ENCODE peak calls at places on chromosomes 16 and 17, in five cellular contexts. J is heart left ventricle, H is tibial nerve, A is RWPE1, P is lower lobe of right lung. X is an unnamed sample.

GRCh38 chr17:31829649-31830048 is 29.4 kb downstream of the COPRS start:
- DNase-seq in P (no peak), A (no peak), H (no peak), J (no peak), X (no peak)

GRCh38 chr17:71709974-71710373 is 410.8 kb upstream of the SOX9 start:
- DNase-seq in P (no peak), A (no peak), H (no peak), J (no peak), X (no peak)

GRCh38 chr16:86220552-86220951 is 289.8 kb upstream of the FOXF1 start:
- DNase-seq in A (no peak), P (no peak), J (no peak), H (no peak), X (no peak)

GRCh38 chr17:9273334-9274118 is 252.2 kb downstream of the NTN1 start:
- DNase-seq in A (no peak), J (no peak), H (no peak), P (no peak), X (no peak)

GRCh38 chr16:17850626-17851265 is 380.0 kb upstream of the XYLT1 start:
- DNase-seq in A (no peak), J (no peak), P (no peak), H (no peak), X (no peak)

GRCh38 chr16:20755238-20755637 is 8.6 kb upstream of the ACSM3 start:
- DNase-seq in H (no peak), J (no peak), P (no peak), A (no peak), X (no peak)

GRCh38 chr17:27530791-27531391 is 74.6 kb downstream of the KSR1 start:
- DNase-seq in H (no peak), P (peak), J (no peak), A (no peak), X (peak)

GRCh38 chr16:27476240-27476639 is 73.5 kb downstream of the GTF3C1 start:
- DNase-seq in P (no peak), H (no peak), A (no peak), J (no peak), X (no peak)

GRCh38 chr17:16304832-16305231 is 48.4 kb downstream of the CENPV start:
- DNase-seq in J (no peak), A (no peak), P (no peak), H (no peak), X (no peak)

GRCh38 chr17:64002658-64003525 is 4.7 kb downstream of the PRR29 start:
- DNase-seq in P (no peak), A (no peak), H (no peak), J (no peak), X (peak)

DNA sequence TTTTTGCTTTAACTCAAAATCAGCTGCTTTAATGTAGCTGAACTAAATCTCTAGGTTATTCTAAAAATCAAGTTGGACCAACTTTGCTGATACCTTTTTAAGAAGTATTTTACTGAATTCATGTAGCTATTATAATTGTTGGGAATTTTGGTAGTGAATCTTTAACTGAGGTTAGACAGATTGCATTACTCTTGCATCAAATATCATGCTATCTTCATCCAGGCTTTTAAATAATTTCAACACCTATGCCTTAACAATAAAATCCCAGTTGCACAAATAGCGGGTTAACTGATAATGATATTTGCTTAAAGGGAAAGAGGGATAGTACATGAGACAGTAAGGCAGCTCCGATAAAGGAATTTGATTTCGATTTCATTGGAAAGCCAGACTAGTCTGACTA is 241.3 kb upstream of the TBX2 start:
- DNase-seq in J (no peak), A (no peak), H (no peak), P (no peak), X (no peak)
- H3K27ac ChIP-seq in J (peak), A (no peak), H (peak), P (peak), X (peak)

GRCh38 chr17:73231363-73231762 is 30.3 kb downstream of the CPSF4L start:
- DNase-seq in A (peak), P (no peak), H (no peak), J (no peak), X (no peak)
- H3K27ac ChIP-seq in A (peak), P (peak), H (peak), J (peak), X (peak)

DNA sequence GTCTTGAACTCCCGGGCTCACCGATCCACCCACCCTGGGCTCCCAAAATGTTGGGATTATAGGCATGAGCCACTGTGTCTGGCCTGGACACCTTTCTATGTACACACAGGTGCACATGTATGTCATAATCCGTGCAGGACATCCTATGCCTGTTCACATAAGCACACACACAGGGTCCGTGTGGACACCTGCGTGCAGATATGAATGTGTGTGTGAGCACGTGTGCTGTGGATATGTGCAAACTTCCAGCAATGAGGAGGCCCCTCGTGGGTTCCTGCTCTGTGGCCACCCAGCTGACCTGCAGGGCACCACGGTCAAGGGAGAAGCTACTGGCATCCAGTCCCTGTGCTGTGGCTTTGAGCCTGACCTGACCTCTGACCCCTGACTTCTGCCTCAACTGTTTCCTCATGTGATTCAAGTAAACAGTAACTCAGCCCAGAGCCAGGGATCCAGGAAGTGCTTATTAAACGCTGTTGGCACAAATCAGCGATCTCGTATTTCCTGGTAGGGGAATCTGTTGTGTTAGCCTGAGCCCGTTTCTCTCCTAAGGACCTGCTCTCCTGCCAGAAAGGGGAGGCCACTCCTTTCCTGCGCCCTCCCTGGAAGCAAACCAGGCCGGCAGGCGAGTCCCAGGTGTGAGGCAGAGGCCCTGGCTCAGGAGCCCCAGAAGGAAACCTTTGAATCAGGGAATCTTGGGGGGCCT is 6.5 kb downstream of the CPNE7 start:
- DNase-seq in H (no peak), P (no peak), J (no peak), A (no peak), X (no peak)
- H3K27ac ChIP-seq in H (no peak), P (peak), J (no peak), A (peak), X (no peak)

DNA sequence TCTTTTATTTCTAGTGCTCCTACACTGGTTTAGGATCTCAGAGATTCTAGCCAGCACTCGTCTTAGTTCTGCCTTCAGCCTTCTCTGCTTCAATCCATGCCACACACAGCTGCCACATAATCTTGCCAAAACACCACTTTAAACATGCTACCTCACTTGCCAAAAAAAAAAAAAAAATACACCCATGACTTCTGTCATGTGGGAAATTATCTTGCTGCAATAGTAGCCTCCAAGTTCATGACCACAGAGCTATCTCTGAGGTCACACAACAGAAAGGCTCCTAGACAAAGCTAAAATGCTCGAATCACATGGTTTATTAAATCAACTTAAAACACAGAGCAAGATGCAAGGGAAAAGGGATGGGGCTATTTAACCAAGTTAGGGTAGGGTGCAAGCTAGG is 18.1 kb downstream of the FZD2 start:
- DNase-seq in P (no peak), J (no peak), H (no peak), A (no peak), X (no peak)
- H3K27ac ChIP-seq in P (no peak), J (no peak), H (no peak), A (no peak), X (no peak)

GRCh38 chr17:58005031-58005727 is 1.9 kb downstream of the SRSF1 start:
- DNase-seq in P (no peak), H (no peak), J (no peak), A (no peak), X (no peak)
- H3K27ac ChIP-seq in P (peak), H (peak), J (peak), A (no peak), X (no peak)

DNA sequence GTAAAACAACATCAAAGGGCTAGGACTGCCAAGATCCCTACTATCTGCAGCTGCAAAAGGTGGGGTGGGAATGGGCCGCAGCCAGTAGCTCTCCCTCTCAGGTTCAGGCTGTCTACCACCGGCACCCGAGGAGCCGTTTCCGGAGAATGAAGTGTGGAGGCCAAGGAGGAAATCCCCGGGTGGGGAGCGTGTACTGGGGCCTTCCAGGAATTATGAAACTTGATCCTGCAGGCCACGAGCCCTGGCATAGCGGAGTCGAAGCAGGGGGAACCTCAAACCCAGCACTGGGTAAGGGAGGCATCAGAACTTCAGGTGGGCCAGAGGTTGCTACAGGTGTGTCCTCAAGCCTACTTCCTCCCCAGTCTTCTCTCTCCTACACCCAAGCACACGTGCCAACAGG is 5.1 kb downstream of the INPP5K start:
- DNase-seq in J (peak), P (no peak), A (no peak), H (no peak), X (peak)
- H3K27ac ChIP-seq in J (peak), P (peak), A (peak), H (peak), X (peak)